ENCODE peak calls at places on chromosomes 3 and 15, in nine cellular contexts. One of them, this sample, is unnamed.

GRCh38 chr15:73078722-73079121 is 26.5 kb downstream of the NEO1 start:
- DNase-seq in heart left ventricle: no peak
- DNase-seq in IMR-90: peak; percentile 90
- DNase-seq in GM12892: no peak
- DNase-seq in GM12891: no peak
- DNase-seq in adrenal gland: no peak
- DNase-seq in gastrocnemius medialis: no peak
- DNase-seq in A549: peak; percentile 28
- DNase-seq in H54: no peak
- DNase-seq in this sample: no peak

GRCh38 chr15:63065262-63066234 is 23.0 kb downstream of the TPM1 start:
- DNase-seq in adrenal gland: no peak
- DNase-seq in IMR-90: no peak
- DNase-seq in GM12892: no peak
- DNase-seq in GM12891: no peak
- DNase-seq in gastrocnemius medialis: no peak
- DNase-seq in A549: peak; percentile 63
- DNase-seq in H54: no peak
- DNase-seq in heart left ventricle: no peak
- DNase-seq in this sample: peak; percentile 30

GRCh38 chr3:18223591-18224338 is 201.4 kb downstream of the SATB1 start:
- DNase-seq in A549: no peak
- DNase-seq in H54: no peak
- DNase-seq in gastrocnemius medialis: no peak
- DNase-seq in GM12892: peak; percentile 13
- DNase-seq in adrenal gland: no peak
- DNase-seq in GM12891: peak; percentile 18
- DNase-seq in IMR-90: no peak
- DNase-seq in heart left ventricle: no peak
- DNase-seq in this sample: no peak

GRCh38 chr3:146250449-146251382 is at the start of gene PLSCR4:
- DNase-seq in IMR-90: peak; percentile 47
- DNase-seq in A549: peak; percentile 61
- DNase-seq in adrenal gland: peak; percentile 85
- DNase-seq in gastrocnemius medialis: peak; percentile 26
- DNase-seq in heart left ventricle: peak; percentile 87
- DNase-seq in GM12891: peak; percentile 19
- DNase-seq in GM12892: peak; percentile 12
- DNase-seq in H54: peak; percentile 60
- DNase-seq in this sample: peak; percentile 88

GRCh38 chr15:90638241-90638691 is 78.9 kb upstream of the BLM start:
- DNase-seq in GM12892: no peak
- DNase-seq in adrenal gland: no peak
- DNase-seq in GM12891: no peak
- DNase-seq in IMR-90: no peak
- DNase-seq in heart left ventricle: no peak
- DNase-seq in A549: no peak
- DNase-seq in H54: no peak
- DNase-seq in gastrocnemius medialis: no peak
- DNase-seq in this sample: no peak

GRCh38 chr3:142127941-142128658 is 21.2 kb downstream of the TFDP2 start:
- DNase-seq in H54: no peak
- DNase-seq in gastrocnemius medialis: no peak
- DNase-seq in GM12892: no peak
- DNase-seq in IMR-90: no peak
- DNase-seq in heart left ventricle: no peak
- DNase-seq in A549: no peak
- DNase-seq in GM12891: no peak
- DNase-seq in adrenal gland: no peak
- DNase-seq in this sample: no peak

GRCh38 chr3:184003187-184003967 is 14.3 kb downstream of the ABCC5 start:
- DNase-seq in GM12891: no peak
- DNase-seq in gastrocnemius medialis: no peak
- DNase-seq in heart left ventricle: no peak
- DNase-seq in GM12892: no peak
- DNase-seq in A549: no peak
- DNase-seq in IMR-90: peak; percentile 81
- DNase-seq in H54: no peak
- DNase-seq in adrenal gland: no peak
- DNase-seq in this sample: no peak

GRCh38 chr3:71724584-71725278 is 471 bp downstream of the EIF4E3 start:
- DNase-seq in A549: peak; percentile 9
- DNase-seq in GM12891: peak; percentile 24
- DNase-seq in GM12892: peak; percentile 34
- DNase-seq in adrenal gland: peak; percentile 59
- DNase-seq in H54: peak; percentile 44
- DNase-seq in gastrocnemius medialis: peak; percentile 21
- DNase-seq in heart left ventricle: peak; percentile 68
- DNase-seq in IMR-90: no peak
- DNase-seq in this sample: peak; percentile 17

GRCh38 chr3:188855690-188856089 is 316.1 kb upstream of the TPRG1 start:
- DNase-seq in heart left ventricle: no peak
- DNase-seq in GM12891: no peak
- DNase-seq in IMR-90: no peak
- DNase-seq in GM12892: no peak
- DNase-seq in gastrocnemius medialis: no peak
- DNase-seq in H54: no peak
- DNase-seq in adrenal gland: no peak
- DNase-seq in A549: no peak
- DNase-seq in this sample: no peak

GRCh38 chr15:89383635-89384604 is 49.3 kb upstream of the POLG start:
- DNase-seq in GM12891: no peak
- DNase-seq in A549: peak; percentile 56
- DNase-seq in IMR-90: peak; percentile 11
- DNase-seq in GM12892: no peak
- DNase-seq in H54: no peak
- DNase-seq in adrenal gland: peak; percentile 76
- DNase-seq in gastrocnemius medialis: no peak
- DNase-seq in heart left ventricle: peak; percentile 72
- DNase-seq in this sample: no peak

GRCh38 chr15:65421360-65422215 is 1.2 kb downstream of the IGDCC4 start:
- DNase-seq in heart left ventricle: peak; percentile 62
- DNase-seq in gastrocnemius medialis: peak; percentile 31
- DNase-seq in A549: no peak
- DNase-seq in H54: no peak
- DNase-seq in GM12892: peak; percentile 49
- DNase-seq in IMR-90: peak; percentile 73
- DNase-seq in GM12891: peak; percentile 63
- DNase-seq in adrenal gland: peak; percentile 64
- DNase-seq in this sample: no peak

GRCh38 chr3:103056552-103056951 is 621.7 kb downstream of the ZPLD1 start:
- DNase-seq in IMR-90: no peak
- DNase-seq in H54: no peak
- DNase-seq in gastrocnemius medialis: no peak
- DNase-seq in GM12892: no peak
- DNase-seq in heart left ventricle: no peak
- DNase-seq in adrenal gland: no peak
- DNase-seq in GM12891: no peak
- DNase-seq in A549: no peak
- DNase-seq in this sample: no peak

GRCh38 chr3:139121513-139122220 is 77.0 kb upstream of the PRR23C start:
- DNase-seq in adrenal gland: peak; percentile 39
- DNase-seq in GM12891: no peak
- DNase-seq in gastrocnemius medialis: no peak
- DNase-seq in IMR-90: peak; percentile 73
- DNase-seq in GM12892: no peak
- DNase-seq in H54: no peak
- DNase-seq in A549: peak; percentile 50
- DNase-seq in heart left ventricle: no peak
- DNase-seq in this sample: peak; percentile 71

GRCh38 chr15:91258436-91258779 is 158.4 kb downstream of the SV2B start:
- DNase-seq in A549: peak; percentile 16
- DNase-seq in IMR-90: no peak
- DNase-seq in GM12891: no peak
- DNase-seq in GM12892: no peak
- DNase-seq in H54: no peak
- DNase-seq in heart left ventricle: peak; percentile 37
- DNase-seq in gastrocnemius medialis: no peak
- DNase-seq in adrenal gland: peak; percentile 85
- DNase-seq in this sample: no peak

GRCh38 chr3:27553868-27554540 is 69.8 kb upstream of the SLC4A7 start:
- DNase-seq in adrenal gland: no peak
- DNase-seq in H54: no peak
- DNase-seq in IMR-90: peak; percentile 64
- DNase-seq in A549: peak; percentile 16
- DNase-seq in GM12892: no peak
- DNase-seq in heart left ventricle: no peak
- DNase-seq in gastrocnemius medialis: no peak
- DNase-seq in GM12891: no peak
- DNase-seq in this sample: no peak

GRCh38 chr15:91946914-91947313 is 93.4 kb downstream of the SLCO3A1 start:
- DNase-seq in H54: no peak
- DNase-seq in heart left ventricle: no peak
- DNase-seq in IMR-90: no peak
- DNase-seq in A549: no peak
- DNase-seq in gastrocnemius medialis: no peak
- DNase-seq in adrenal gland: no peak
- DNase-seq in GM12891: no peak
- DNase-seq in GM12892: no peak
- DNase-seq in this sample: no peak

GRCh38 chr15:42108189-42108588 is 13.8 kb upstream of the PLA2G4D start:
- DNase-seq in A549: no peak
- DNase-seq in GM12892: no peak
- DNase-seq in H54: no peak
- DNase-seq in gastrocnemius medialis: no peak
- DNase-seq in adrenal gland: no peak
- DNase-seq in IMR-90: no peak
- DNase-seq in GM12891: no peak
- DNase-seq in heart left ventricle: no peak
- DNase-seq in this sample: no peak

GRCh38 chr3:125300416-125300815 is 74.7 kb downstream of the ZNF148 start:
- DNase-seq in heart left ventricle: no peak
- DNase-seq in A549: no peak
- DNase-seq in gastrocnemius medialis: no peak
- DNase-seq in IMR-90: peak; percentile 84
- DNase-seq in GM12891: no peak
- DNase-seq in H54: no peak
- DNase-seq in GM12892: no peak
- DNase-seq in adrenal gland: no peak
- DNase-seq in this sample: no peak

DNA sequence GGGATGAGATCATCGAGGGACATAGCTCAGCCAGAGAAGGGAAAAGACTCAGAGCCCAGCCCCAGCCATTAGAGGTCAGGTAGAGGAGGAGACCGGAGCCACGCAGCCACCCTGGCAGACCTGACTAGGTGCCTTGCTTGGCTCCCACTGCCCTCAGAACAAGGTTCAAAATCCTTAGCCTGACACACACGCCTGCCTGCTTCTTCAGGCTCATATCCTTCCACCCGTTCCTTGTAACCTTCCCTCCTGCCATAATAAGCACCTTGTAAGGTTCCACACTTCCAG is 31.0 kb downstream of the ATP2B2 start:
- DNase-seq in heart left ventricle: no peak
- DNase-seq in A549: no peak
- DNase-seq in IMR-90: no peak
- DNase-seq in gastrocnemius medialis: no peak
- DNase-seq in GM12892: no peak
- DNase-seq in adrenal gland: no peak
- DNase-seq in H54: no peak
- DNase-seq in GM12891: no peak
- DNase-seq in this sample: no peak
- TF ChIP-seq POLR2A in heart left ventricle: no peak
- TF ChIP-seq POLR2A in A549: no peak
- TF ChIP-seq POLR2A in IMR-90: no peak
- TF ChIP-seq POLR2A in gastrocnemius medialis: peak; percentile 22
- TF ChIP-seq POLR2A in GM12892: no peak
- TF ChIP-seq POLR2A in adrenal gland: no peak
- TF ChIP-seq POLR2A in H54: no peak
- TF ChIP-seq POLR2A in GM12891: no peak
- TF ChIP-seq POLR2A in this sample: no peak

DNA sequence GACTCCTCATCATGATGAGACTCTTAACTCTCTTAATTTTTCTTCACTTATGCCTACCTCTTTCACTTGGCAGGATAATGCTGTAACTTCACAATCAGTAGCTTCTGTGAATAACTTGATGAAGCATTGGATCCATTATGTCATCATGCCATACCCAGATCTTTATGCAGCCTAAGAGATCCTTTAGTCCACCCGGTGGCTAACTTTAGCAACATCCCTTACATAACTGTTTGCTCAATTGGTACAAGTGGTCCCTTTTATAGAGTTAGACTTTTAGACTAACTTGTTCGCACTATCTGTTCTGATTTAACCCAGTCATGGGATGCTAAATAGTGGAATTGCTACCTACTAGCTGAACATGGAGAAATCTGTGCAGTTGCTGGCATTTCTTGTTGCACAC is 184.5 kb downstream of the USP13 start:
- DNase-seq in heart left ventricle: no peak
- DNase-seq in GM12891: no peak
- DNase-seq in A549: no peak
- DNase-seq in GM12892: no peak
- DNase-seq in gastrocnemius medialis: no peak
- DNase-seq in adrenal gland: no peak
- DNase-seq in IMR-90: peak; percentile 24
- DNase-seq in H54: no peak
- DNase-seq in this sample: no peak
- TF ChIP-seq POLR2A in heart left ventricle: no peak
- TF ChIP-seq POLR2A in GM12891: no peak
- TF ChIP-seq POLR2A in A549: no peak
- TF ChIP-seq POLR2A in GM12892: no peak
- TF ChIP-seq POLR2A in gastrocnemius medialis: no peak
- TF ChIP-seq POLR2A in adrenal gland: no peak
- TF ChIP-seq POLR2A in IMR-90: no peak
- TF ChIP-seq POLR2A in H54: no peak
- TF ChIP-seq POLR2A in this sample: no peak

DNA sequence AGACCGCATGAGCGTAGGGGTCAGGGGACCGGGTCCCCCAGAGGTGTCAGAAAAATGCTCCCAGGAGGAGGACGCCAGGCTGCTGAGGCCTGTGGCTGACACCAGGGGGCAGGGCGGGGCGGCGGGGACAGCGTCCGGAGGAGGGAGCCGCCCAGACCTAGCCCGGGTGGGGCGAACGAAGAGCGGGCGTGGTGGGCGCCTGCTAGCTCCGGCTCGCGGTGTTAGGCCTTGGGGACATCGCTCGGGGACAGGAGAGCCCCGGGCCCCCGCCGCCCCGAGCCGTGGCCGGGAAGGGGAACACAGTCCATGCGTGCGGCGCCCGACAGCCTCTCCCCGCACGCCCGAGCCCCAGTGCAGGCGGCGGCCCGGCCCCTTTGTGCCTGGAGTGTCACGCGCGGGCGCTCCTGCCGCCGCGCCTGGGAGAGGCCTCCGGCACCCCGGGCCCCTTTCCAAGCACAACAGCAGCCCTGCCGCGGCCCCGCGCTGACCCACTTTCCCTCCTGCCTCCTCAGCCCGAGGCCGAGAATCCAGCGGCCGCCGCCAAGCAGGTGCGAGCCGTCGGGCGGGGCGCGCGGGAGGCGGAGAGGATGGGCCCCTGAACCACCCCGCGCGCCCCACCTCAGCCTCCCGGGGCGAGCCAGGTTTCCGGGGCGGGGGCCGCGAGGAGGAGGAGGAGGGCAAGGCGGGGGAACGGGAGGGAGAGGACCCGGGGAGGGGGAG is 111.0 kb upstream of the KLF13 start:
- DNase-seq in A549: peak; percentile 85
- DNase-seq in H54: peak; percentile 79
- DNase-seq in adrenal gland: peak; percentile 77
- DNase-seq in IMR-90: no peak
- DNase-seq in heart left ventricle: peak; percentile 91
- DNase-seq in GM12892: peak; percentile 90
- DNase-seq in GM12891: peak; percentile 90
- DNase-seq in gastrocnemius medialis: peak; percentile 82
- DNase-seq in this sample: peak; percentile 94
- TF ChIP-seq POLR2A in A549: peak; percentile 22
- TF ChIP-seq POLR2A in H54: no peak
- TF ChIP-seq POLR2A in adrenal gland: peak; percentile 59
- TF ChIP-seq POLR2A in IMR-90: no peak
- TF ChIP-seq POLR2A in heart left ventricle: no peak
- TF ChIP-seq POLR2A in GM12892: peak; percentile 39
- TF ChIP-seq POLR2A in GM12891: no peak
- TF ChIP-seq POLR2A in gastrocnemius medialis: peak; percentile 69
- TF ChIP-seq POLR2A in this sample: peak; percentile 51

GRCh38 chr15:75213212-75213767 is 11.6 kb downstream of the C15orf39 start:
- DNase-seq in IMR-90: no peak
- DNase-seq in A549: no peak
- DNase-seq in adrenal gland: no peak
- DNase-seq in heart left ventricle: no peak
- DNase-seq in GM12891: no peak
- DNase-seq in GM12892: no peak
- DNase-seq in H54: no peak
- DNase-seq in gastrocnemius medialis: no peak
- DNase-seq in this sample: no peak
- TF ChIP-seq POLR2A in IMR-90: no peak
- TF ChIP-seq POLR2A in A549: no peak
- TF ChIP-seq POLR2A in adrenal gland: no peak
- TF ChIP-seq POLR2A in heart left ventricle: no peak
- TF ChIP-seq POLR2A in GM12891: no peak
- TF ChIP-seq POLR2A in GM12892: peak; percentile 17
- TF ChIP-seq POLR2A in H54: no peak
- TF ChIP-seq POLR2A in gastrocnemius medialis: no peak
- TF ChIP-seq POLR2A in this sample: no peak